ENCODE peak calls at places on chromosomes 6 and 20, in four cellular contexts. F, X, K and G are unnamed samples. For H3K9me3, the result is how much of the 10 kb centered on the place peaks cover.

GRCh38 chr20:40668449-40669228 is 20.4 kb downstream of the MAFB start:
- DNase-seq in F (no peak), X (no peak), K (no peak), G (no peak)

GRCh38 chr6:39300739-39301138 is 13.5 kb downstream of the KCNK17 start:
- DNase-seq in F (no peak), X (no peak), K (no peak), G (no peak)

GRCh38 chr20:35226126-35226774 is at the start of gene MMP24:
- DNase-seq in F (no peak), X (no peak), K (no peak), G (no peak)

GRCh38 chr6:95576218-95576617 is 1.1 kb upstream of the MANEA start:
- DNase-seq in F (no peak), X (no peak), K (no peak), G (no peak)

GRCh38 chr20:8039048-8039447 is 19.5 kb upstream of the TMX4 start:
- DNase-seq in F (no peak), X (no peak), K (no peak), G (no peak)

GRCh38 chr6:23855497-23856116 is 270.4 kb upstream of the NRSN1 start:
- DNase-seq in F (no peak), X (no peak), K (no peak), G (no peak)

GRCh38 chr6:72689107-72689954 is 67.5 kb downstream of the KCNQ5 start:
- DNase-seq in F (no peak), X (peak), K (no peak), G (no peak)

GRCh38 chr6:20060252-20060651 is 152.0 kb downstream of the MBOAT1 start:
- DNase-seq in F (no peak), X (no peak), K (no peak), G (no peak)

GRCh38 chr6:137808191-137808590 is 58.9 kb upstream of the TNFAIP3 start:
- DNase-seq in F (no peak), X (no peak), K (no peak), G (no peak)

GRCh38 chr6:84123186-84123585 is 89.6 kb downstream of the MRAP2 start:
- DNase-seq in F (no peak), X (no peak), K (no peak), G (no peak)

GRCh38 chr6:86961432-86962200 is 24.3 kb downstream of the HTR1E start:
- DNase-seq in F (no peak), X (no peak), K (no peak), G (no peak)

GRCh38 chr6:16700202-16700997 is 60.9 kb downstream of the ATXN1 start:
- DNase-seq in F (no peak), X (no peak), K (no peak), G (peak)

GRCh38 chr20:16533493-16533892 is 39.8 kb downstream of the KIF16B start:
- DNase-seq in F (no peak), X (no peak), K (no peak), G (no peak)

GRCh38 chr6:23655502-23655901 is 470.5 kb upstream of the NRSN1 start:
- DNase-seq in F (no peak), X (no peak), K (no peak), G (no peak)

GRCh38 chr6:36247691-36248090 is 22.2 kb upstream of the PNPLA1 start:
- DNase-seq in F (no peak), X (no peak), K (no peak), G (no peak)

GRCh38 chr6:11785953-11786579 is 7.5 kb upstream of the ADTRP start:
- DNase-seq in F (no peak), X (no peak), K (peak), G (peak)

GRCh38 chr6:119541132-119541905 is 191.8 kb upstream of the MAN1A1 start:
- DNase-seq in F (no peak), X (no peak), K (no peak), G (no peak)

GRCh38 chr6:64081459-64081858 is 445.9 kb downstream of the PHF3 start:
- DNase-seq in F (no peak), X (no peak), K (no peak), G (no peak)

GRCh38 chr6:132161283-132161682 is 210.1 kb upstream of the CCN2 start:
- DNase-seq in F (no peak), X (no peak), K (no peak), G (no peak)

GRCh38 chr20:58661298-58662141 is 10.4 kb downstream of the STX16 start:
- DNase-seq in F (no peak), X (peak), K (no peak), G (peak)

GRCh38 chr20:33803921-33804337 is 7.2 kb upstream of the CHMP4B start:
- DNase-seq in F (no peak), X (no peak), K (no peak), G (no peak)

GRCh38 chr6:149233056-149233715 is 84.3 kb upstream of the TAB2 start:
- DNase-seq in F (no peak), X (no peak), K (no peak), G (no peak)

GRCh38 chr20:44909872-44910689 is at the start of gene PABPC1L:
- DNase-seq in F (peak), X (peak), K (peak), G (peak)

GRCh38 chr20:14142964-14143627 is 147.8 kb downstream of the MACROD2 start:
- DNase-seq in F (no peak), X (no peak), K (no peak), G (no peak)

GRCh38 chr6:157994126-157994795 is 12.6 kb downstream of the SYNJ2 start:
- DNase-seq in F (no peak), X (no peak), K (no peak), G (no peak)

GRCh38 chr20:2700913-2701620 is 8.5 kb downstream of the EBF4 start:
- DNase-seq in F (no peak), X (no peak), K (no peak), G (no peak)

GRCh38 chr6:158068893-158069799 is 87.5 kb downstream of the SYNJ2 start:
- DNase-seq in F (no peak), X (no peak), K (peak), G (no peak)

DNA sequence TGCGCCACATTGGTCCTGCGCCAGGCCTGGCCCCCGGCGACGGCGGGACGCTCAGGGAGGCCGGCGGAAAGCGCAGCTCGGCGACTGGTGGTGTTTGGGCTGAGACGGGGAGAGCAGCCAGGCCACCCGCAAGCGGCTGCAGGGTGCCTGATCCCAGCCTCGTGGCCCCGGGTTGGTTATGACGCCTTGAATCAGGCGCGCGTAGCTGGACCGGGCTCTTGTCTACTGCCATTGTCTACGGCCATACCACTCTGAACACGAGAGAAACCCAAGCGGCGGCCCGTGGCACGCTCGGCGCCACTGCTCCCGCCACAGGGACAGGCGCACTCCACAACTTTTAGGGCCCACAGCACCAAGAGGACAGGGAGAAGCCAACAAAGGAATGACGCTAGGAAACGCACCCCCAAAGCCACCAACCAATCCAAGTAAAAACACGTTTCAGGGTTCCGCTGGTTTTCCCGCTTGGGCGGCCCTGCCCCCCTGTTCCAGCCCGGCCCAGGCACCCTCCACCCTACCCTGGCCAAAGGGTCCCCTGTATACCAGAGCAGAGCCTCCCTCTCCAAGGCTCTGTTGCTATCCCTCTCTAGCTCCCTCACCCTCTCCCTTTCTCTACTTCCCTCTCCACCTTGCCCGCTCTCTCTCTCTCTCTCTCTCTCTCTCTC is 1849.3 kb upstream of the DEFB115 start:
- DNase-seq in F (peak), X (no peak), K (no peak), G (no peak)
- H3K9me3 ChIP-seq in F (under half), X (under half), K (under half), G (under half)

DNA sequence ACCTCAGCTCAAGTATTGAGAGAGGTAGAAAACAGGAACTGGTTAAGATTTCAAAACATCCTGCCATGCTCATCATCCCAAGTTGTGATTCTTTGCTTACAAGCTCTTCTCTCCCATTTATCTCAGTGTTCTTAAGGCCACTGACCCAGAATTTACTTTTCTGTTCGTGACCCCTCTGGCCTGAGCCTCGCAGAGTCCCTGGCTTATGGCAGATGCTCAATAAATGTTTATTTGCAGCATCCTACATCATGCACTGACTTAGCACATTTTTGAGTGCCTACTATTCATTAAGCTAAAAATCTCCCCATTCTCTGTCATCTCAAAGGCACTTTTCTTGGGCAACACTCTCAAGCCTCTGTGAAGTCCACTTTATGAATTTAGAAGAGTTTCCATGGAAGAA is 33.4 kb upstream of the MC3R start:
- DNase-seq in F (no peak), X (no peak), K (no peak), G (no peak)
- H3K9me3 ChIP-seq in F (under half), X (under half), K (under half), G (under half)

DNA sequence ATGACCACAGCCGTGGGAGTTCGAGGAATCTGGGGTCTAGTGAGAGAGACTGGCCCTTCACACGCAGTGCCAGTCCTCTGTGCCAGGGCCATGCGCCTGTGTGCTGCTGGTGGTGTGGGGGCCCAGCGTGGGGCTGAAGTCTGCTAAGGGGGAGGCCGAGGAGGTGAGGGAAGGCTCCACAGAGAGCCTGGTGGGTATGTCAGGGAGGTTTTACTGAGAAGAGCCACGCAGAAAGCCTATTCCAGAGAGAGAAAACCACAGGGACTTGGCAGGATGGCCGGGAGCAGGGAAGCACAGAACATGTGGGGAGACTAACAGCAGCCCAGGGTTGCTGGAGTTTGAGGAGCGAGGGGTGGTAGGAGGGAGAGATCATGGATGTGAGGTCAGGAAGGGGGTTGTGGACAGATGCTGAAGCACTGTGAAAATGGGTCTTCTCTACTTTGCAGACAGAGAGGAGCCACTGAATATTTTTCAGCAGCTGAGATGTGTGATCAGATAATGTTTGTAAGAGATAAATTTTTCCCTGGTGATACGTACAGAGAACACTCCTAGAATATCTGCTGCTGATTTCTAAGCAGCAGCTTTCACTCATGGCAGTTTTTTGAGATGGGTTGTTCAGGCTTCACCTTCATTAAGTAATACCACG is 35.4 kb downstream of the DUSP22 start:
- DNase-seq in F (no peak), X (no peak), K (no peak), G (no peak)
- H3K9me3 ChIP-seq in F (under half), X (under half), K (under half), G (under half)

GRCh38 chr20:51122931-51123658 is 100.2 kb upstream of the KCNG1 start:
- DNase-seq in F (no peak), X (no peak), K (no peak), G (no peak)
- H3K9me3 ChIP-seq in F (under half), X (under half), K (under half), G (under half)

GRCh38 chr6:27359231-27359630 is 29.3 kb upstream of the ZNF391 start:
- DNase-seq in F (no peak), X (no peak), K (no peak), G (no peak)
- H3K9me3 ChIP-seq in F (half or more), X (under half), K (under half), G (under half)

GRCh38 chr6:26627843-26628242 is 31.1 kb downstream of the ABT1 start:
- DNase-seq in F (no peak), X (no peak), K (no peak), G (no peak)
- H3K9me3 ChIP-seq in F (under half), X (under half), K (under half), G (under half)

GRCh38 chr20:39518649-39519048 is 556.5 kb downstream of the DHX35 start:
- DNase-seq in F (no peak), X (no peak), K (no peak), G (no peak)
- H3K9me3 ChIP-seq in F (under half), X (under half), K (under half), G (under half)

GRCh38 chr6:30283761-30284160 is 43.0 kb upstream of the TRIM39 start:
- DNase-seq in F (no peak), X (no peak), K (no peak), G (no peak)
- H3K9me3 ChIP-seq in F (half or more), X (half or more), K (under half), G (under half)

GRCh38 chr20:30815577-30816181 is 441.8 kb upstream of the DEFB115 start:
- DNase-seq in F (no peak), X (no peak), K (no peak), G (no peak)

GRCh38 chr20:30816182-30816645 is 441.2 kb upstream of the DEFB115 start:
- DNase-seq in F (no peak), X (no peak), K (peak), G (no peak)

GRCh38 chr20:30811896-30812671 is 445.4 kb upstream of the DEFB115 start:
- DNase-seq in F (peak), X (peak), K (peak), G (no peak)

DNA sequence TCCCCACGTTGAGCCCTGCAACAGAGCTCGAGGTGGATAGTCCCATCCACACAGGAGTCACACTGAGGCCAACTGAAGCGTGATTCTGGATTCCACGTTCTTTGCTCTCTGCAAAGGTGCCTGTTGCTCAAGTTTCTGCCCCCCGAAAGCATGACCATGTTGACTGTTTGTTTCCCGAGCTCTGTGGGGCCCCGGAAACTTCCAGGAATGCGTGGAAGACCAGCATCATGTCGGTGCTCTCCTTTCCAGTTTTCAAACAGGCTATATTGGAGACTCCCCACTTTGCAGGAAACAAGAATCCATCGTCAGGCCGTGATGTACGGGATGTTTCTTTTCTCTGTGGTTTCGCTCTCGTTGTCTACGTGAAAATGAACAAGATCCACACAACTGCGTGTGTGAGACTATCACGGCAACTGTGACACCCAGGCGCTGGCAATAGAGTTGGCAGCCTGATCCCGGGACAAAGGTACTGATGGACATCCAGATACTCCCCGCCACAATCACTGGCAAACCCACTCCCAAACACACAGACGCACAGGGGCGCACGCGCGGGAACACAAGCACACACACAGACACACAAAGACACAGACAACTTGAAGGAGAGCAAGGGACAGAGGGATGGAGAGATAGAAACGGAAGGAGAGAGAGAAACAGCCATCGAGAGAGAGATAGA is 444.6 kb upstream of the DEFB115 start:
- DNase-seq in F (no peak), X (no peak), K (no peak), G (no peak)
- H3K9me3 ChIP-seq in F (under half), X (under half), K (under half), G (under half)

DNA sequence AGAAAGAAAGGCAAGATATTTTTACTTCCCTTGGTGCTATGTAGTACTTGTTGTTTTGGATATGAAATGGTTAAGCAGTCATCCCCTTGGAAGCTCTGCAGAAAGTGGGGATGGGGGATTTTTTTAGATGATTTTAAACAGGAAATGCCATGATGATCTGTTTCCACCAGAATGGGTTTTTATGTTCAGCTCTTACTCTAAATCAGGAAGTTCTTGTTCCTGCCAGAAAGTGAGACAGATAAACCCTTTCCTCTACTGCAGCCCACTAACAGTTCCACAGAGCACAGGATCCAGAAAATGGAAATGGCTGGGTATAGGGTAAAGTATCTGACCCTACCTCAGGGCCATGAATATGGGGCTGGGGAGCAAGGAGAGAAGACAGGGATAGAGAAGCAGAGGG is 32.1 kb upstream of the PPP1R3G start:
- DNase-seq in F (no peak), X (no peak), K (no peak), G (no peak)
- H3K9me3 ChIP-seq in F (under half), X (under half), K (under half), G (under half)